ENCODE peak calls at places on chromosomes 6 and 20, in seven cellular contexts. S is CD8-positive, alpha-beta T cell; C is AG04449; U is lower leg skin; Z is bronchial epithelial cell; H is fibroblast of pulmonary artery; Q is uterus. T is an unnamed sample.

GRCh38 chr6:29414588-29414987 is at the start of gene OR12D1:
- DNase-seq in Q (no peak), H (no peak), Z (peak), C (no peak), U (no peak), S (no peak), T (no peak)

GRCh38 chr6:6629416-6629815 is 40.9 kb downstream of the LY86 start:
- DNase-seq in U (no peak), S (no peak), C (no peak), Q (no peak), Z (no peak), H (peak), T (no peak)

GRCh38 chr6:14371530-14371929 is 254.0 kb downstream of the CD83 start:
- DNase-seq in S (no peak), C (no peak), Q (no peak), Z (no peak), H (no peak), U (no peak), T (no peak)

GRCh38 chr20:48831702-48832422 is 4.1 kb upstream of the PREX1 start:
- DNase-seq in U (no peak), H (peak), S (no peak), Z (peak), Q (peak), C (no peak), T (no peak)

GRCh38 chr20:43392561-43392960 is 65.1 kb upstream of the SRSF6 start:
- DNase-seq in Z (no peak), H (no peak), Q (no peak), U (no peak), C (no peak), S (no peak), T (peak)

GRCh38 chr20:46573788-46574581 is 23.5 kb upstream of the OCSTAMP start:
- DNase-seq in S (no peak), Z (no peak), U (peak), H (no peak), C (no peak), Q (no peak), T (no peak)

GRCh38 chr6:52840763-52841585 is at the start of gene GSTA5:
- DNase-seq in C (no peak), S (no peak), H (no peak), U (no peak), Q (no peak), Z (no peak), T (no peak)

GRCh38 chr6:148928811-148929210 is 182.0 kb downstream of the UST start:
- DNase-seq in H (no peak), U (no peak), C (no peak), Q (no peak), S (no peak), Z (no peak), T (no peak)

GRCh38 chr6:76684881-76685280 is 612.4 kb upstream of the IMPG1 start:
- DNase-seq in U (no peak), H (peak), Z (no peak), S (no peak), Q (no peak), C (no peak), T (no peak)

GRCh38 chr6:76681781-76682180 is 609.3 kb upstream of the IMPG1 start:
- DNase-seq in U (no peak), C (no peak), S (no peak), Q (no peak), Z (no peak), H (peak), T (no peak)

GRCh38 chr6:76677017-76677416 is 604.6 kb upstream of the IMPG1 start:
- DNase-seq in Q (no peak), C (no peak), U (no peak), Z (no peak), H (no peak), S (no peak), T (no peak)

GRCh38 chr6:76683985-76684384 is 611.5 kb upstream of the IMPG1 start:
- DNase-seq in U (no peak), Z (no peak), S (no peak), H (no peak), C (no peak), Q (no peak), T (no peak)

DNA sequence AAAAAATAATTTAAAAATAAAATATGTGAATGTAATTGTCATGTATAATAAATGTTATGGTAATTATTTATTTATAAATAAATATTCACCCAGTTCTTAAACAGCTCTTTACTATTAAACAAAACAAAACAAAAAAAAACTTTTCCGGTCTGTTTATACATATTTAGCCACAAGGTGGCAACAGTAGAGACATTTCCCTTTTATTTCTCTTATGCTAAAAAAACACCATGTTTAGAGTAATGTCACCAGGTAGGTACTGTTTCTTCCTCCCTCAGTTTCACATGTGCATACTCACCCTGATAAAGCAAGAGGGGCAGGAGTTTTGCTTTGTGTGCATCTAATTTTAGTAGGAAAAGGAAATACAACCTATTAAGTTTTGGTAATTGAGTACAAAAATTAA is 610.4 kb upstream of the IMPG1 start:
- DNase-seq in C (no peak), Z (peak), H (peak), Q (no peak), S (no peak), U (no peak), T (no peak)
- TF ChIP-seq CTCF in C (no peak), Z (peak), H (peak), Q (no peak), S (no peak), U (no peak), T (peak)

GRCh38 chr6:170480045-170480714 is 72.9 kb downstream of the PSMB1 start:
- DNase-seq in H (peak), U (no peak), S (no peak), C (no peak), Z (no peak), Q (no peak), T (no peak)
- TF ChIP-seq CTCF in H (peak), U (no peak), S (no peak), C (peak), Z (no peak), Q (no peak), T (peak)

DNA sequence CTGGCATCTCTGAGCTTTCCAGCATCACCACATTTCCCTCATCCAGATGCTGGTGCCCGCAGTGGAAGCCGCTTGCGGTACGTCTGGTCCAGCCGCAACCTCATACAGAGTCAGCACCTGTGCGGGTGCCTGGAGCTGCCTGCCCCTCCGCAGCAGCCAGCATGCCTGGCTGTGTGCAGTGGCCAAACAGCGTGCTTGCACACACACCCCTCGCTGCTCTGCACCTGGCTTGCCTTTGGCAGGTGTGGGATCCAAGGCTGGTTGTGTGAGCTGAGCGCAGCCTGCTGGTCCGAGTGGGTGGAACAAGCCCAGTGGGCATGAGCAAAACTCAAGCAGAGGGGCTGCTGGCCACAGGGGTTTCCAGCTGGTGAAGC is 3.1 kb upstream of the HINT3 start:
- DNase-seq in U (no peak), C (no peak), Q (no peak), H (no peak), S (no peak), Z (no peak), T (no peak)
- TF ChIP-seq CTCF in U (no peak), C (no peak), Q (no peak), H (no peak), S (no peak), Z (peak), T (no peak)

GRCh38 chr6:160750276-160750689 is 48.2 kb downstream of the PLG start:
- DNase-seq in S (no peak), U (no peak), Z (peak), Q (no peak), H (no peak), C (no peak), T (no peak)
- TF ChIP-seq CTCF in S (no peak), U (no peak), Z (peak), Q (peak), H (no peak), C (no peak), T (no peak)

GRCh38 chr6:130047440-130047995 is 29.1 kb downstream of the L3MBTL3 start:
- DNase-seq in H (no peak), U (no peak), Q (no peak), S (no peak), C (no peak), Z (peak), T (no peak)
- TF ChIP-seq CTCF in H (no peak), U (no peak), Q (no peak), S (no peak), C (no peak), Z (no peak), T (peak)

GRCh38 chr6:167501831-167502385 is 177.0 kb downstream of the TTLL2 start:
- DNase-seq in Z (peak), U (no peak), H (peak), S (no peak), C (no peak), Q (peak), T (no peak)
- TF ChIP-seq CTCF in Z (no peak), U (no peak), H (peak), S (no peak), C (no peak), Q (peak), T (peak)

DNA sequence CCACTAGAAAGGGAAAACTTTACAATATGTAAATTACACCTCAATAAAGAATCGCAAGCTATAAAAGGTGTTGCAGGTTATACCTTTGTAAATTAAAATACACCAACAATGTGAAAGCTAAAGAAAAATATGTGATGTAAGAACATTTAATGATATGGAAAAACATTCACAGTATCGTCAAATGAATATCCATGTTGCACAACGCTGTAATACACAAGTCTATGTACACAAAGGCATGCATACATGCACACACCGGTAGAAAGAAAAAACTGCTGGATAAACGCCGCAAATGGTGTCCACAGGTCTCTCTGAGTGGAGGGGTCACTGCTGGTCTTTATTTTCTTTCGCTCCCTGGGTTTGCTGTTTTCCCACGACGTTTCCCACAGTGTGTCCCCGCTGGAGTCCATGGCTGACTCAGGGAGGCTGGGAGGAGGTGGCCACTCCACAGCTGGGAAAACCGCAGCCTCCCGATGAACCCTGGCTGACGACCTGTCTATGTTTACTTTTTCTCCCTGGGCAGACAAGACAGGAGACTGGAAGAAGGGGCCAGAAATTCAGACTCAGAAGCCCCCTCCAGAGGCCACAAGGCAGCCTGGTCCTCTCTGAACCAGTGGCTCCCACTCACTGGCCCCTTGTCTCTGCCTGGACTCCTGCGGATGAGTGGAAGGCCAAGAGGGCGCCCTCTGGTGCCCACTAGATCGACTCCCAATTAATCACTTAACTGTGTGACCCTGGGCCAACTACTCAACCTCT is 13.0 kb upstream of the BPI start:
- DNase-seq in Z (peak), H (peak), Q (no peak), U (no peak), C (no peak), S (no peak), T (peak)
- TF ChIP-seq CTCF in Z (peak), H (peak), Q (peak), U (no peak), C (peak), S (no peak), T (peak)

GRCh38 chr6:43444036-43444435 is 11.3 kb downstream of the DLK2 start:
- DNase-seq in S (no peak), Q (no peak), Z (no peak), U (no peak), H (no peak), C (no peak), T (no peak)
- TF ChIP-seq CTCF in S (no peak), Q (no peak), Z (no peak), U (no peak), H (no peak), C (no peak), T (no peak)